ENCODE peak calls at places on chromosomes 5 and 9, in seven cellular contexts. One of them, this sample, is unnamed.

GRCh38 chr5:150488519-150489357 is 19.2 kb upstream of the NDST1 start:
- DNase-seq in GM04503: peak
- DNase-seq in GDM1: no peak
- DNase-seq in activated T-cell treated with anti-CD3 and anti-CD28 coated beads, Interleukin-2, amount 50 U/mL, for 4 hours: no peak
- DNase-seq in MCF 10A: peak
- DNase-seq in stimulated activated CD4-positive, alpha-beta T cell treated with anti-CD3 and anti-CD28 coated beads, Interleukin-12 subunit alpha, Interleukin-12 subunit beta, amount 100 ng/mL, for 4 hours: no peak
- DNase-seq in central memory CD8-positive, alpha-beta T cell: no peak
- DNase-seq in this sample: no peak

GRCh38 chr5:137573376-137573775 is 74.2 kb upstream of the SPOCK1 start:
- DNase-seq in GM04503: no peak
- DNase-seq in GDM1: no peak
- DNase-seq in activated T-cell treated with anti-CD3 and anti-CD28 coated beads, Interleukin-2, amount 50 U/mL, for 4 hours: no peak
- DNase-seq in MCF 10A: no peak
- DNase-seq in stimulated activated CD4-positive, alpha-beta T cell treated with anti-CD3 and anti-CD28 coated beads, Interleukin-12 subunit alpha, Interleukin-12 subunit beta, amount 100 ng/mL, for 4 hours: no peak
- DNase-seq in central memory CD8-positive, alpha-beta T cell: no peak
- DNase-seq in this sample: no peak

GRCh38 chr5:146731909-146732659 is 146.5 kb downstream of the PPP2R2B start:
- DNase-seq in GM04503: peak
- DNase-seq in GDM1: no peak
- DNase-seq in activated T-cell treated with anti-CD3 and anti-CD28 coated beads, Interleukin-2, amount 50 U/mL, for 4 hours: no peak
- DNase-seq in MCF 10A: peak
- DNase-seq in stimulated activated CD4-positive, alpha-beta T cell treated with anti-CD3 and anti-CD28 coated beads, Interleukin-12 subunit alpha, Interleukin-12 subunit beta, amount 100 ng/mL, for 4 hours: no peak
- DNase-seq in central memory CD8-positive, alpha-beta T cell: no peak
- DNase-seq in this sample: no peak

GRCh38 chr9:37466037-37466709 is 923 bp upstream of the ZBTB5 start:
- DNase-seq in GM04503: peak
- DNase-seq in GDM1: peak
- DNase-seq in activated T-cell treated with anti-CD3 and anti-CD28 coated beads, Interleukin-2, amount 50 U/mL, for 4 hours: no peak
- DNase-seq in MCF 10A: peak
- DNase-seq in stimulated activated CD4-positive, alpha-beta T cell treated with anti-CD3 and anti-CD28 coated beads, Interleukin-12 subunit alpha, Interleukin-12 subunit beta, amount 100 ng/mL, for 4 hours: peak
- DNase-seq in central memory CD8-positive, alpha-beta T cell: no peak
- DNase-seq in this sample: peak

GRCh38 chr5:14156611-14157493 is 13.7 kb downstream of the TRIO start:
- DNase-seq in GM04503: peak
- DNase-seq in GDM1: no peak
- DNase-seq in activated T-cell treated with anti-CD3 and anti-CD28 coated beads, Interleukin-2, amount 50 U/mL, for 4 hours: no peak
- DNase-seq in MCF 10A: peak
- DNase-seq in stimulated activated CD4-positive, alpha-beta T cell treated with anti-CD3 and anti-CD28 coated beads, Interleukin-12 subunit alpha, Interleukin-12 subunit beta, amount 100 ng/mL, for 4 hours: no peak
- DNase-seq in central memory CD8-positive, alpha-beta T cell: no peak
- DNase-seq in this sample: no peak

GRCh38 chr5:133712562-133712961 is 100.2 kb upstream of the FSTL4 start:
- DNase-seq in GM04503: no peak
- DNase-seq in GDM1: no peak
- DNase-seq in activated T-cell treated with anti-CD3 and anti-CD28 coated beads, Interleukin-2, amount 50 U/mL, for 4 hours: no peak
- DNase-seq in MCF 10A: no peak
- DNase-seq in stimulated activated CD4-positive, alpha-beta T cell treated with anti-CD3 and anti-CD28 coated beads, Interleukin-12 subunit alpha, Interleukin-12 subunit beta, amount 100 ng/mL, for 4 hours: no peak
- DNase-seq in central memory CD8-positive, alpha-beta T cell: no peak
- DNase-seq in this sample: no peak

GRCh38 chr9:32350682-32351081 is 33.8 kb upstream of the ACO1 start:
- DNase-seq in GM04503: no peak
- DNase-seq in GDM1: no peak
- DNase-seq in activated T-cell treated with anti-CD3 and anti-CD28 coated beads, Interleukin-2, amount 50 U/mL, for 4 hours: no peak
- DNase-seq in MCF 10A: peak
- DNase-seq in stimulated activated CD4-positive, alpha-beta T cell treated with anti-CD3 and anti-CD28 coated beads, Interleukin-12 subunit alpha, Interleukin-12 subunit beta, amount 100 ng/mL, for 4 hours: no peak
- DNase-seq in central memory CD8-positive, alpha-beta T cell: no peak
- DNase-seq in this sample: no peak

GRCh38 chr5:60842859-60843692 is 993 bp downstream of the ELOVL7 start:
- DNase-seq in GM04503: no peak
- DNase-seq in GDM1: no peak
- DNase-seq in activated T-cell treated with anti-CD3 and anti-CD28 coated beads, Interleukin-2, amount 50 U/mL, for 4 hours: no peak
- DNase-seq in MCF 10A: peak
- DNase-seq in stimulated activated CD4-positive, alpha-beta T cell treated with anti-CD3 and anti-CD28 coated beads, Interleukin-12 subunit alpha, Interleukin-12 subunit beta, amount 100 ng/mL, for 4 hours: no peak
- DNase-seq in central memory CD8-positive, alpha-beta T cell: no peak
- DNase-seq in this sample: peak